ENCODE peak calls at places on chromosomes 3 and 15, in six cellular contexts. N, O, I, E, B and J are unnamed samples.

GRCh38 chr3:143596957-143597642 is 251.2 kb downstream of the SLC9A9 start:
- DNase-seq in B (no peak), O (peak), E (no peak), I (no peak), N (no peak), J (no peak)

GRCh38 chr15:26771917-26772587 is 814 bp downstream of the GABRB3 start:
- DNase-seq in O (no peak), N (no peak), E (peak), B (no peak), I (no peak), J (no peak)

GRCh38 chr3:71366991-71367604 is 216.4 kb downstream of the FOXP1 start:
- DNase-seq in I (no peak), B (no peak), E (no peak), N (peak), O (no peak), J (no peak)

GRCh38 chr15:88752956-88753355 is 50.3 kb upstream of the ACAN start:
- DNase-seq in O (no peak), I (no peak), N (no peak), B (no peak), E (no peak), J (no peak)

GRCh38 chr15:25437751-25438600 is 848 bp downstream of the UBE3A start:
- DNase-seq in N (peak), B (no peak), E (no peak), O (peak), I (peak), J (peak)

GRCh38 chr15:77412972-77413371 is 6.9 kb downstream of the PEAK1 start:
- DNase-seq in B (no peak), N (no peak), O (no peak), I (no peak), E (no peak), J (no peak)

GRCh38 chr3:192129586-192129985 is 597.8 kb downstream of the FGF12 start:
- DNase-seq in B (no peak), I (no peak), O (no peak), N (no peak), E (no peak), J (no peak)

GRCh38 chr3:115790759-115791158 is 167.4 kb downstream of the GAP43 start:
- DNase-seq in O (peak), E (peak), I (peak), N (peak), B (no peak), J (peak)

GRCh38 chr15:70560617-70561328 is 202.6 kb downstream of the UACA start:
- DNase-seq in I (no peak), E (no peak), B (no peak), N (no peak), O (no peak), J (no peak)

GRCh38 chr15:37756407-37756806 is 178.0 kb upstream of the TMCO5A start:
- DNase-seq in B (no peak), O (no peak), E (no peak), I (no peak), N (no peak), J (no peak)

GRCh38 chr15:99707481-99708270 is 25.6 kb downstream of the LYSMD4 start:
- DNase-seq in O (no peak), I (peak), E (no peak), B (no peak), N (no peak), J (no peak)

GRCh38 chr3:8851703-8852102 is 82.3 kb upstream of the OXTR start:
- DNase-seq in I (no peak), N (peak), B (no peak), O (no peak), E (no peak), J (no peak)

GRCh38 chr15:74809242-74809641 is 3.4 kb upstream of the LMAN1L start:
- DNase-seq in E (no peak), I (no peak), N (no peak), O (no peak), B (no peak), J (no peak)

GRCh38 chr3:150216866-150217600 is 191.1 kb upstream of the TSC22D2 start:
- DNase-seq in I (no peak), N (no peak), E (no peak), B (no peak), O (no peak), J (no peak)

GRCh38 chr15:56244811-56245576 is 1.3 kb upstream of the RFX7 start:
- DNase-seq in N (peak), E (peak), I (no peak), O (peak), B (no peak), J (peak)

GRCh38 chr3:125431391-125431790 is 56.3 kb upstream of the ZNF148 start:
- DNase-seq in N (no peak), E (no peak), I (no peak), O (no peak), B (no peak), J (no peak)

GRCh38 chr3:88188436-88188835 is 38.7 kb downstream of the C3orf38 start:
- DNase-seq in B (no peak), I (no peak), E (peak), O (peak), N (peak), J (no peak)

GRCh38 chr15:28998511-28998910 is 112.7 kb downstream of the APBA2 start:
- DNase-seq in N (no peak), E (no peak), O (no peak), B (no peak), I (no peak), J (no peak)

GRCh38 chr3:60053518-60054265 is 1003.9 kb upstream of the CFAP20DC start:
- DNase-seq in B (no peak), I (no peak), O (peak), E (no peak), N (no peak), J (no peak)

GRCh38 chr15:63601727-63602185 is 4.6 kb downstream of the FBXL22 start:
- DNase-seq in O (no peak), B (no peak), I (no peak), E (no peak), N (no peak), J (no peak)

GRCh38 chr15:43106486-43106829 is 620 bp upstream of the UBR1 start:
- DNase-seq in E (no peak), O (no peak), I (no peak), B (no peak), N (no peak), J (no peak)

GRCh38 chr3:42804831-42805821 is 836 bp upstream of the HIGD1A start:
- DNase-seq in O (peak), I (no peak), N (peak), E (no peak), B (no peak), J (no peak)

GRCh38 chr3:14808502-14809266 is 10.1 kb upstream of the FGD5 start:
- DNase-seq in B (no peak), O (no peak), N (no peak), I (no peak), E (no peak), J (no peak)

GRCh38 chr3:142498397-142499180 is 50.8 kb upstream of the XRN1 start:
- DNase-seq in I (no peak), N (no peak), O (no peak), E (no peak), B (no peak), J (no peak)

GRCh38 chr3:69080233-69080644 is at the start of gene UBA3:
- DNase-seq in N (peak), O (peak), B (no peak), E (peak), I (peak), J (peak)

DNA sequence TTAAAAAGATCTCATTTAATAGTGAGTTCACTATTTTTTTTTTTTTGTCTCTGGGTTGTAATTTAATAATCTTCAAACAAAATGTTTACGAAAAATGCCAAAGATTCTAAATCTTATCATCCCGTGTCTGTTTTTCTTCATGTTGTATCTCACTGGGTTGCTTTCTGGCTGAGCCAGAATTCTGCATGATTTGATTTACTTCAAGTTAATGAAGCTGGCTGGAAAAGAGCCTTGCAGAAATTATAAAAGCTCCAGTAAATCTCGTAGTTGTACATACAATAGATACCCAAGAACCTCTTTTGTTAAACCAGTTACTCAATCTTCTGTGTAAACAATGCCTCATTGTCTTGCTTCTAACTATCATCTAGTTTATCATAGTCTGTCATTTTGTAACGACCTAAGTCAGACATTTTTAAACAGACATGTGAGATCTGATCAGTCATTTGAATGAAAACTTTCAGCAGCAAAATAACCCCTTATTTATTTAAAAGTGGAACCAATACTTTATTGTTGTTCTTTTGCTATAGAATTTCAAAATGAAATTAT is 249.0 kb downstream of the MCTP2 start:
- DNase-seq in O (no peak), B (no peak), E (no peak), N (no peak), I (no peak), J (no peak)
- TF ChIP-seq MYC in O (no peak), B (no peak), E (no peak), N (no peak), I (no peak), J (no peak)

GRCh38 chr3:121834734-121835709 is at the start of the genes EAF2 and IQCB1:
- DNase-seq in E (peak), O (peak), I (peak), B (peak), N (peak), J (peak)
- TF ChIP-seq POLR2A in E (peak), O (peak), I (no peak), B (peak), N (peak), J (peak)

GRCh38 chr3:119681279-119681678 is 4.1 kb upstream of the COX17 start:
- DNase-seq in N (peak), B (no peak), O (no peak), E (peak), I (peak), J (peak)
- TF ChIP-seq CTCF in N (peak), B (peak), O (peak), E (peak), I (peak), J (peak)

DNA sequence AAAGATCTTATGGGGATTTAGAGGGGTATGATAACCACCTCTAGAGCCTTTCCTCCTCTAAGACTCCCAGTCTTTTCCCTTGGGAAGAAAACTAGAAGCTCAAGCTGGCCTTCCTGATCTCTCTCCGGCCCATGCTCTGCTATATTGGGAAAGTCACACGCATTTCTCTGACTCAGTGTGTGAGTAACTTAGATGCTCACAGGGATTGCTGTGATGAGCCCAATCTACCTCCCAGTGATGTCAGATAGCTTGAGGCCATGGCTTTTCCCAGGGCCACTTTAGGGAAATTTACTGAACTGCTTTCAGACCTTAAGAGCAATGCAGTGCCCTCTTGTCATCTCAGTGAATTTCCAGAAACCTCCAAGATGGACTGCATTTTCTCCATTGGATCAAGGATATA is 8.6 kb upstream of the ST8SIA2 start:
- DNase-seq in B (no peak), I (no peak), N (no peak), E (no peak), O (no peak), J (no peak)
- TF ChIP-seq MYC in B (no peak), I (no peak), N (no peak), E (no peak), O (no peak), J (no peak)